ENCODE peak calls at places on chromosomes 1 and 21, in ten cellular contexts. E is epithelial cell of esophagus; M is T-helper 17 cell; S is EH; F is stimulated activated CD4-positive, alpha-beta T cell treated with anti-CD3 and anti-CD28 coated beads, Interleukin-12 subunit alpha, Interleukin-12 subunit beta, amount 100 ng/mL, for 48 hours; U is HT1080; I is HS-27A; P is GM03348; H is head of caudate nucleus; Z is stimulated activated CD8-positive, alpha-beta memory T cell treated with anti-CD3 and anti-CD28 coated beads, Interleukin-4, amount 100 ng/mL, for 4 hours. R is an unnamed sample.
A peak's percentile ranks its signal among the peaks of the same experiment; 100 is the strongest.

GRCh38 chr1:21255284-21255942 is 34.9 kb downstream of the ECE1 start:
- DNase-seq in E (peak; percentile 79), M (peak; percentile 53), S (peak; percentile 87), F (peak; percentile 85), U (peak; percentile 82), I (peak; percentile 66), P (peak; percentile 89), H (peak; percentile 90), Z (peak; percentile 60), R (peak; percentile 84)

GRCh38 chr1:233364695-233365539 is 37.4 kb downstream of the MAP3K21 start:
- DNase-seq in E (peak; percentile 30), M (no peak), S (peak; percentile 19), F (no peak), U (peak; percentile 15), I (no peak), P (peak; percentile 46), H (no peak), Z (no peak), R (no peak)

GRCh38 chr1:1337793-1338147 is 6.7 kb downstream of the TAS1R3 start:
- DNase-seq in E (peak; percentile 77), M (no peak), S (no peak), F (peak; percentile 44), U (no peak), I (no peak), P (peak; percentile 47), H (no peak), Z (no peak), R (no peak)

GRCh38 chr21:35220301-35220700 is 171.2 kb upstream of the RUNX1 start:
- DNase-seq in E (no peak), M (no peak), S (peak; percentile 82), F (no peak), U (no peak), I (no peak), P (no peak), H (no peak), Z (no peak), R (no peak)

GRCh38 chr1:68197891-68198290 is 34.4 kb downstream of the WLS start:
- DNase-seq in E (peak; percentile 94), M (no peak), S (no peak), F (no peak), U (peak; percentile 72), I (no peak), P (no peak), H (no peak), Z (no peak), R (peak; percentile 73)

GRCh38 chr1:21301794-21302440 is 11.7 kb upstream of the ECE1 start:
- DNase-seq in E (no peak), M (no peak), S (no peak), F (no peak), U (no peak), I (no peak), P (no peak), H (peak; percentile 4), Z (no peak), R (no peak)

GRCh38 chr1:184482113-184482512 is 95.3 kb downstream of the C1orf21 start:
- DNase-seq in E (no peak), M (no peak), S (no peak), F (no peak), U (no peak), I (no peak), P (no peak), H (no peak), Z (no peak), R (no peak)

GRCh38 chr1:244330318-244330625 is 121.4 kb downstream of the ADSS2 start:
- DNase-seq in E (no peak), M (no peak), S (no peak), F (no peak), U (no peak), I (no peak), P (no peak), H (no peak), Z (no peak), R (no peak)

GRCh38 chr1:246308533-246309075 is 198.5 kb downstream of the SMYD3 start:
- DNase-seq in E (no peak), M (no peak), S (no peak), F (no peak), U (no peak), I (no peak), P (no peak), H (no peak), Z (no peak), R (no peak)

GRCh38 chr1:161020573-161021167 is at the start of gene F11R:
- DNase-seq in E (peak; percentile 87), M (no peak), S (no peak), F (no peak), U (no peak), I (no peak), P (peak; percentile 34), H (no peak), Z (no peak), R (peak; percentile 73)

GRCh38 chr1:36881541-36881940 is 152.8 kb downstream of the GRIK3 start:
- DNase-seq in E (no peak), M (no peak), S (no peak), F (no peak), U (no peak), I (no peak), P (no peak), H (no peak), Z (no peak), R (no peak)

GRCh38 chr21:37921091-37921490 is 4.8 kb upstream of the KCNJ6 start:
- DNase-seq in E (no peak), M (no peak), S (peak; percentile 30), F (no peak), U (no peak), I (no peak), P (no peak), H (no peak), Z (no peak), R (no peak)

GRCh38 chr1:111219466-111220286 is 7.8 kb upstream of the CHI3L2 start:
- DNase-seq in E (no peak), M (no peak), S (no peak), F (no peak), U (no peak), I (no peak), P (no peak), H (no peak), Z (no peak), R (no peak)

GRCh38 chr1:107450899-107451664 is 310.2 kb downstream of the NTNG1 start:
- DNase-seq in E (no peak), M (no peak), S (no peak), F (no peak), U (no peak), I (no peak), P (no peak), H (no peak), Z (no peak), R (no peak)

GRCh38 chr1:242764161-242764560 is 239.7 kb upstream of the PLD5 start:
- DNase-seq in E (no peak), M (no peak), S (no peak), F (no peak), U (peak; percentile 13), I (peak; percentile 8), P (no peak), H (no peak), Z (no peak), R (no peak)

GRCh38 chr1:178057863-178058576 is 35.9 kb upstream of the RASAL2 start:
- DNase-seq in E (peak; percentile 53), M (no peak), S (peak; percentile 84), F (no peak), U (peak; percentile 40), I (peak; percentile 58), P (peak; percentile 64), H (peak; percentile 48), Z (no peak), R (no peak)

GRCh38 chr1:168835153-168835648 is 106.2 kb upstream of the DPT start:
- DNase-seq in E (no peak), M (no peak), S (no peak), F (no peak), U (no peak), I (no peak), P (no peak), H (no peak), Z (no peak), R (no peak)

GRCh38 chr1:203046984-203047630 is 20.8 kb downstream of the PPFIA4 start:
- DNase-seq in E (peak; percentile 81), M (no peak), S (peak; percentile 85), F (no peak), U (peak; percentile 86), I (no peak), P (peak; percentile 90), H (peak; percentile 37), Z (no peak), R (no peak)